ENCODE peak calls at places on chromosomes 7 and 10, in four cellular contexts. Q is activated T-helper 9 cell treated with anti-CD3 and anti-CD28 coated beads, Interleukin-2, amount 50 U/mL, for 16 hours; C is NCI-H748 treated with DMSO at 0.1 percent for 48 hours; E is MV-4-11. F is an unnamed sample.

GRCh38 chr7:93897680-93898079 is 7.1 kb upstream of the TFPI2 start:
- DNase-seq in C (no peak), E (no peak), Q (no peak), F (no peak)

GRCh38 chr10:59625842-59626522 is 83.7 kb downstream of the SLC16A9 start:
- DNase-seq in E (peak), C (peak), Q (peak), F (peak)

GRCh38 chr7:99340659-99341058 is 15.0 kb downstream of the ARPC1A start:
- DNase-seq in C (no peak), Q (no peak), E (no peak), F (no peak)

GRCh38 chr10:82856953-82857352 is 982.0 kb downstream of the NRG3 start:
- DNase-seq in Q (no peak), E (no peak), C (no peak), F (no peak)

GRCh38 chr7:42263971-42264370 is 27.0 kb upstream of the GLI3 start:
- DNase-seq in E (no peak), Q (no peak), C (no peak), F (no peak)

GRCh38 chr7:81457858-81458522 is 311.9 kb downstream of the HGF start:
- DNase-seq in Q (no peak), C (peak), E (peak), F (peak)

GRCh38 chr10:132833421-132834111 is 47.6 kb upstream of the NKX6-2 start:
- DNase-seq in C (no peak), Q (no peak), E (no peak), F (no peak)

GRCh38 chr7:129778770-129779601 is 167.5 kb downstream of the NRF1 start:
- DNase-seq in Q (no peak), E (no peak), C (peak), F (peak)

GRCh38 chr7:41503438-41503837 is 199.5 kb downstream of the INHBA start:
- DNase-seq in Q (no peak), E (no peak), C (no peak), F (no peak)

GRCh38 chr10:124088944-124089343 is 4.5 kb downstream of the CHST15 start:
- DNase-seq in E (no peak), Q (no peak), C (no peak), F (no peak)